ENCODE peak calls at places on chromosome 2, in six cellular contexts. Z, R, P, S, A and E are unnamed samples.
A peak's percentile ranks its signal among the peaks of the same experiment; 100 is the strongest.

GRCh38 chr2:239324456-239324855 is 76.4 kb downstream of the HDAC4 start:
- DNase-seq in Z (no peak), R (no peak), P (no peak), S (no peak), A (no peak), E (no peak)

GRCh38 chr2:171726841-171727460 is 39.7 kb downstream of the DYNC1I2 start:
- DNase-seq in Z (no peak), R (no peak), P (peak; percentile 71), S (no peak), A (no peak), E (no peak)

GRCh38 chr2:188527110-188527509 is 235.4 kb downstream of the GULP1 start:
- DNase-seq in Z (no peak), R (no peak), P (peak; percentile 22), S (no peak), A (peak; percentile 69), E (no peak)

GRCh38 chr2:234669611-234670010 is 172.7 kb upstream of the ARL4C start:
- DNase-seq in Z (no peak), R (no peak), P (no peak), S (no peak), A (peak; percentile 20), E (no peak)

GRCh38 chr2:225429718-225430117 is 30.2 kb downstream of the NYAP2 start:
- DNase-seq in Z (no peak), R (no peak), P (peak; percentile 1), S (no peak), A (peak; percentile 8), E (no peak)

GRCh38 chr2:219748673-219749570 is 121.5 kb downstream of the SLC4A3 start:
- DNase-seq in Z (no peak), R (no peak), P (no peak), S (no peak), A (no peak), E (no peak)

GRCh38 chr2:83196225-83196624 is 1262.9 kb downstream of the SUCLG1 start:
- DNase-seq in Z (no peak), R (no peak), P (peak; percentile 30), S (no peak), A (peak; percentile 46), E (no peak)

GRCh38 chr2:31563273-31563839 is 17.4 kb downstream of the SRD5A2 start:
- DNase-seq in Z (no peak), R (no peak), P (no peak), S (no peak), A (no peak), E (no peak)

GRCh38 chr2:130727286-130727924 is 1.5 kb upstream of the GPR148 start:
- DNase-seq in Z (peak; percentile 82), R (peak; percentile 92), P (peak; percentile 50), S (peak; percentile 11), A (peak; percentile 96), E (peak; percentile 67)

GRCh38 chr2:20674974-20675679 is 8.2 kb downstream of the GDF7 start:
- DNase-seq in Z (no peak), R (no peak), P (peak; percentile 67), S (no peak), A (no peak), E (no peak)

GRCh38 chr2:191009541-191010374 is 4.2 kb downstream of the STAT1 start:
- DNase-seq in Z (no peak), R (no peak), P (peak; percentile 51), S (no peak), A (no peak), E (no peak)

GRCh38 chr2:30655660-30656059 is 151.6 kb downstream of the CAPN13 start:
- DNase-seq in Z (no peak), R (no peak), P (peak; percentile 77), S (no peak), A (no peak), E (no peak)

GRCh38 chr2:143128681-143129580 is at the start of gene ARHGAP15:
- DNase-seq in Z (no peak), R (peak; percentile 87), P (no peak), S (peak; percentile 68), A (no peak), E (no peak)

GRCh38 chr2:45288532-45288931 is 279.3 kb upstream of the SIX2 start:
- DNase-seq in Z (no peak), R (no peak), P (peak; percentile 63), S (no peak), A (no peak), E (no peak)

GRCh38 chr2:169684135-169684565 is 10.1 kb downstream of the CFAP210 start:
- DNase-seq in Z (no peak), R (no peak), P (no peak), S (no peak), A (no peak), E (no peak)

GRCh38 chr2:55345064-55345463 is 74.6 kb downstream of the CCDC88A start:
- DNase-seq in Z (no peak), R (no peak), P (no peak), S (no peak), A (no peak), E (no peak)

GRCh38 chr2:130827502-130828251 is 9.0 kb upstream of the ARHGEF4 start:
- DNase-seq in Z (no peak), R (no peak), P (peak; percentile 42), S (no peak), A (no peak), E (no peak)

GRCh38 chr2:610465-610864 is 66.7 kb downstream of the TMEM18 start:
- DNase-seq in Z (no peak), R (no peak), P (no peak), S (no peak), A (no peak), E (no peak)

GRCh38 chr2:15498554-15498953 is 62.6 kb downstream of the NBAS start:
- DNase-seq in Z (no peak), R (no peak), P (no peak), S (peak; percentile 50), A (no peak), E (no peak)

GRCh38 chr2:13009027-13009426 is 292.3 kb downstream of the TRIB2 start:
- DNase-seq in Z (no peak), R (no peak), P (peak; percentile 60), S (no peak), A (no peak), E (no peak)

GRCh38 chr2:237072067-237072931 is 13.4 kb upstream of the COPS8 start:
- DNase-seq in Z (peak; percentile 80), R (peak; percentile 91), P (peak; percentile 60), S (peak; percentile 44), A (peak; percentile 76), E (peak; percentile 50)

GRCh38 chr2:29420999-29421856 is 306.0 kb downstream of the CLIP4 start:
- DNase-seq in Z (no peak), R (no peak), P (no peak), S (no peak), A (peak; percentile 42), E (no peak)

GRCh38 chr2:82985572-82986197 is 1473.4 kb downstream of the SUCLG1 start:
- DNase-seq in Z (no peak), R (no peak), P (no peak), S (no peak), A (no peak), E (no peak)

GRCh38 chr2:150484461-150484931 is 3.0 kb downstream of the RND3 start:
- DNase-seq in Z (no peak), R (no peak), P (peak; percentile 57), S (no peak), A (no peak), E (no peak)

GRCh38 chr2:128636802-128637147 is 318.1 kb upstream of the HS6ST1 start:
- DNase-seq in Z (no peak), R (no peak), P (no peak), S (no peak), A (no peak), E (no peak)

GRCh38 chr2:240078631-240079030 is 25.3 kb upstream of the OR6B3 start:
- DNase-seq in Z (no peak), R (no peak), P (no peak), S (no peak), A (no peak), E (no peak)

GRCh38 chr2:158138255-158138654 is 36.6 kb downstream of the UPP2 start:
- DNase-seq in Z (no peak), R (no peak), P (no peak), S (no peak), A (peak; percentile 2), E (no peak)

GRCh38 chr2:36404312-36404711 is 48.7 kb downstream of the CRIM1 start:
- DNase-seq in Z (no peak), R (no peak), P (no peak), S (no peak), A (no peak), E (no peak)

GRCh38 chr2:19496646-19497045 is 138.2 kb upstream of the OSR1 start:
- DNase-seq in Z (no peak), R (no peak), P (no peak), S (no peak), A (no peak), E (no peak)

GRCh38 chr2:192314800-192315481 is 120.2 kb upstream of the TMEFF2 start:
- DNase-seq in Z (no peak), R (no peak), P (no peak), S (no peak), A (no peak), E (no peak)
- H3K4me3 ChIP-seq in Z (no peak overlapping the region), R (no peak overlapping the region), P (no peak overlapping the region), S (no peak overlapping the region), A (no peak overlapping the region), E (no peak overlapping the region)

DNA sequence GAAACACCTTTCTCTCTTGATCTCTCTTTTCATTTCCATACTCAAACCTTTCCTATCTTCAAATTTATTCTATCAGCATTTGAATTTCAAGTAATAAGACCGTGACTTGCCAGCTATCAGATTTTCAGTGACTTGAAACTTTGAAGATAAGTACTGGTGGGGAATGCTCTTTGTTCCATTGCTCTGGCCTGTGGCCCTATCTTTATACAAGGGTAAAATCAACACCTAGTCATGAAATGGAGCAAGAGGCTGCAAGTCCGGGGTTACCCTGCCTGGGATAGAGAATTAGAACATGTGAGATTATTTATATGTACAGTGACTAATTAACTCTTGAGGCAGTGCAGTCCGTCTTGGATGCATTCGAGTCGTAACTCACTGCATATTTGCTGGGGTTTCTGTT is 105.9 kb upstream of the LYPD6 start:
- DNase-seq in Z (no peak), R (no peak), P (peak; percentile 21), S (no peak), A (no peak), E (no peak)
- H3K4me3 ChIP-seq in Z (no peak overlapping the region), R (no peak overlapping the region), P (no peak overlapping the region), S (no peak overlapping the region), A (no peak overlapping the region), E (no peak overlapping the region)

DNA sequence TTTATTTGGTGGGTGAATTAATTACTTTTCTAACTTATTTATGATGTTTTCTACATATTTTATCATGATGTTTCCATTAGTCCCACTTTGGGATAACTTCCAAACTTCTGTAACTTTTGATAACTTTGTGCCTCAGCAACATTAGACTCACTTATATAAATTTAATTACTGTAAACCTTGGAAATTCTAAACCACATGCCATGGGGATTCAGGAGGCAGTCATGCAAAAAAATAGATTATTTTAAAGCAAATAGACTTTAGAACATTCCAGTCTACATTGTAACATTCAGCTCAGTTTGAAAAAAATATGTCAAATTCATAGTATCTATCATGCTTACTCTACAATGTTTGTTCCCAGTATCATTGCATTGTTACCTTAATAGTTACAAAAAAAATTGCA is 728.5 kb upstream of the NRXN1 start:
- DNase-seq in Z (no peak), R (no peak), P (no peak), S (no peak), A (no peak), E (no peak)
- H3K4me3 ChIP-seq in Z (no peak overlapping the region), R (no peak overlapping the region), P (no peak overlapping the region), S (no peak overlapping the region), A (no peak overlapping the region), E (no peak overlapping the region)

GRCh38 chr2:222688912-222689311 is 17.5 kb downstream of the MOGAT1 start:
- DNase-seq in Z (no peak), R (no peak), P (peak; percentile 29), S (no peak), A (no peak), E (no peak)
- H3K4me3 ChIP-seq in Z (no peak overlapping the region), R (no peak overlapping the region), P (no peak overlapping the region), S (no peak overlapping the region), A (no peak overlapping the region), E (no peak overlapping the region)

GRCh38 chr2:52775674-52776073 is 991.9 kb upstream of the CHAC2 start:
- DNase-seq in Z (no peak), R (no peak), P (no peak), S (no peak), A (no peak), E (no peak)
- H3K4me3 ChIP-seq in Z (no peak overlapping the region), R (no peak overlapping the region), P (no peak overlapping the region), S (no peak overlapping the region), A (no peak overlapping the region), E (no peak overlapping the region)